ENCODE peak calls at places on chromosomes 1 and 21, in seven cellular contexts. P, U, A, R, S, K and L are unnamed samples.

GRCh38 chr1:40161888-40162397 is 756 bp downstream of the RLF start:
- DNase-seq in P (peak; percentile 52), U (no peak), A (no peak), R (peak; percentile 11), S (peak; percentile 63), K (no peak), L (no peak)

GRCh38 chr1:171740987-171741871 is 636 bp downstream of the VAMP4 start:
- DNase-seq in P (peak; percentile 60), U (peak; percentile 29), A (peak; percentile 29), R (peak; percentile 18), S (peak; percentile 57), K (peak; percentile 56), L (no peak)

GRCh38 chr1:165890684-165891083 is 63.3 kb downstream of the UCK2 start:
- DNase-seq in P (no peak), U (no peak), A (no peak), R (no peak), S (no peak), K (no peak), L (no peak)

GRCh38 chr1:67787746-67788145 is 45.5 kb downstream of the GNG12 start:
- DNase-seq in P (no peak), U (no peak), A (no peak), R (no peak), S (no peak), K (no peak), L (no peak)

GRCh38 chr1:8862528-8862927 is 16.0 kb downstream of the ENO1 start:
- DNase-seq in P (no peak), U (no peak), A (peak; percentile 45), R (peak; percentile 43), S (no peak), K (no peak), L (no peak)

GRCh38 chr1:12499574-12500245 is 118.3 kb downstream of the DHRS3 start:
- DNase-seq in P (no peak), U (no peak), A (no peak), R (no peak), S (no peak), K (no peak), L (no peak)

GRCh38 chr1:204438628-204439027 is 27.0 kb upstream of the PPP1R15B start:
- DNase-seq in P (peak; percentile 85), U (peak; percentile 41), A (no peak), R (no peak), S (no peak), K (no peak), L (no peak)

GRCh38 chr1:115069626-115070308 is 19.5 kb downstream of the TSPAN2 start:
- DNase-seq in P (no peak), U (no peak), A (no peak), R (no peak), S (no peak), K (no peak), L (no peak)

GRCh38 chr1:206754011-206754410 is 16.6 kb upstream of the IL19 start:
- DNase-seq in P (no peak), U (no peak), A (no peak), R (no peak), S (no peak), K (no peak), L (no peak)

GRCh38 chr1:245735831-245736530 is 581.2 kb downstream of the KIF26B start:
- DNase-seq in P (no peak), U (no peak), A (no peak), R (no peak), S (no peak), K (no peak), L (no peak)

GRCh38 chr1:188017921-188018320 is 1189.2 kb downstream of the PLA2G4A start:
- DNase-seq in P (no peak), U (no peak), A (no peak), R (no peak), S (no peak), K (no peak), L (no peak)

GRCh38 chr1:23793018-23793781 is 2.3 kb downstream of the LYPLA2 start:
- DNase-seq in P (no peak), U (no peak), A (peak; percentile 22), R (no peak), S (peak; percentile 85), K (peak; percentile 81), L (no peak)

GRCh38 chr1:41504126-41505035 is 19.9 kb upstream of the EDN2 start:
- DNase-seq in P (no peak), U (no peak), A (no peak), R (no peak), S (no peak), K (no peak), L (no peak)

GRCh38 chr1:163071381-163072255 is 2.5 kb downstream of the RGS4 start:
- DNase-seq in P (peak; percentile 58), U (peak; percentile 37), A (peak; percentile 69), R (peak; percentile 19), S (peak; percentile 41), K (no peak), L (no peak)

GRCh38 chr1:51491166-51491981 is 27.7 kb downstream of the EPS15 start:
- DNase-seq in P (no peak), U (no peak), A (no peak), R (no peak), S (peak; percentile 62), K (no peak), L (no peak)

GRCh38 chr1:1327291-1327690 is 2.7 kb downstream of the CPTP start:
- DNase-seq in P (no peak), U (no peak), A (no peak), R (no peak), S (no peak), K (no peak), L (no peak)

GRCh38 chr1:58597991-58598390 is 20.9 kb upstream of the TACSTD2 start:
- DNase-seq in P (no peak), U (no peak), A (no peak), R (no peak), S (no peak), K (no peak), L (no peak)

GRCh38 chr1:48202030-48202752 is 20.3 kb upstream of the SLC5A9 start:
- DNase-seq in P (peak; percentile 69), U (peak; percentile 53), A (peak; percentile 84), R (peak; percentile 37), S (peak; percentile 74), K (peak; percentile 74), L (peak; percentile 44)

GRCh38 chr1:60813051-60813450 is 269.3 kb upstream of the NFIA start:
- DNase-seq in P (no peak), U (no peak), A (no peak), R (no peak), S (no peak), K (no peak), L (no peak)

GRCh38 chr1:52552505-52553371 is at the start of gene TUT4:
- DNase-seq in P (peak; percentile 72), U (peak; percentile 79), A (peak; percentile 89), R (peak; percentile 69), S (peak; percentile 76), K (peak; percentile 84), L (peak; percentile 42)

GRCh38 chr1:202434059-202434458 is 85.6 kb downstream of the PPP1R12B start:
- DNase-seq in P (no peak), U (no peak), A (no peak), R (no peak), S (no peak), K (no peak), L (no peak)

GRCh38 chr1:53626576-53626975 is 112.4 kb downstream of the GLIS1 start:
- DNase-seq in P (no peak), U (no peak), A (no peak), R (no peak), S (no peak), K (no peak), L (no peak)

GRCh38 chr21:35953570-35953969 is 106.8 kb downstream of the SETD4 start:
- DNase-seq in P (no peak), U (no peak), A (no peak), R (no peak), S (peak; percentile 25), K (no peak), L (no peak)

GRCh38 chr1:2459757-2460156 is 16.3 kb upstream of the PLCH2 start:
- DNase-seq in P (no peak), U (peak; percentile 45), A (no peak), R (no peak), S (no peak), K (no peak), L (no peak)
- TF ChIP-seq CTCF in P (peak; percentile 8), U (peak; percentile 33), A (no peak), R (no peak), S (no peak), K (peak; percentile 7), L (no peak)

DNA sequence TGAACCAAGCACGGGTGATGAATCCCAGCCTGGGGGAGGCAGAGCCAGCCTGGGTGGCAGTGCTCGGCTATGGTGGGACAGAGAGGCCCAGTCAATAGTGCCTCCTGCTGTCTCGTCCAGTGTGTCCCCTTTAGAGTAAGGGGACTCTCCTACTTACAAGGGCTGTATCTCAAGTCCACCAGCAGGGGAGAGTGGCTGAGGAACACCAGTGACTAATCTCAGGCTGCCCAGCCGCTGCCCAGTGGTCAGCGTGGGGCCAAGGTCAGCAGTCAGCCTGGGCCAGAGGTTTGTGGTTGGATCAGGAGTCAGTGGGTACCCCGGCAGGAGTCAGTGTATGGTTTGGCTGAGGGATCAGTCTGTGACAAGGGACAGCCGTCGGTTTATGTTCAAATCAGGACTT is 109.2 kb upstream of the RUNX3 start:
- DNase-seq in P (no peak), U (no peak), A (no peak), R (no peak), S (no peak), K (no peak), L (no peak)
- TF ChIP-seq CTCF in P (no peak), U (no peak), A (no peak), R (no peak), S (no peak), K (no peak), L (no peak)

DNA sequence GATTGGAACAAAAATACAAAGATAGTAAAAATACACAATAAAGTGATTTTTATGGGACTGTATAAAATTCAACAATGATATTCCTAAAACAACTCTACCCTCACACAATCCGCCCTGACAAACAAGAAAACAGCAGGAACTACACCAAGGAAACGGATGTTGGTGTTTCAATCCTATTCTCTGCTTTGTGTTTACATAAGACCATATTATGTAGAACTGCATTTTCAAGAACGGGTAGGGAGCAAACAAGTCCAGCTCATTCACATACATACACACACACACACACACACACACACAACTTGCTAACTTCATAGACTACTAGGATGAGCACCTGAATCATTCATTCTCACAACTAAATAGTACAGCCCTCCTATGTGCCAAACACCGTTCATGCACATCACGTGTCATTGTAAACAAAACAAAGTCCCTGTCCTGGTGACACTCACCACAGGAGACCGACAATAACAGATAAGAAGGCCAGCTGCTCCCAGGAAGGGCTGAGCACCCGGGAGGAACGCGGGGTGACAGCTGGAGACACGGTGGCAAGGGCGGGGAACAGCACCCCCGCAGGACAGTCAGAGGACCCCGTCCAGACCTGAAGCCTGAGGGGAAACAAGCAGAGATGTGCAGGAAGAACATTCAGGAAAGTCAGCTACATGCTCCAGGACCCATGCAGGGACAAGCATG is 43.0 kb downstream of the NPHP4 start:
- DNase-seq in P (no peak), U (no peak), A (no peak), R (no peak), S (no peak), K (no peak), L (no peak)
- TF ChIP-seq CTCF in P (no peak), U (no peak), A (no peak), R (no peak), S (no peak), K (no peak), L (no peak)

DNA sequence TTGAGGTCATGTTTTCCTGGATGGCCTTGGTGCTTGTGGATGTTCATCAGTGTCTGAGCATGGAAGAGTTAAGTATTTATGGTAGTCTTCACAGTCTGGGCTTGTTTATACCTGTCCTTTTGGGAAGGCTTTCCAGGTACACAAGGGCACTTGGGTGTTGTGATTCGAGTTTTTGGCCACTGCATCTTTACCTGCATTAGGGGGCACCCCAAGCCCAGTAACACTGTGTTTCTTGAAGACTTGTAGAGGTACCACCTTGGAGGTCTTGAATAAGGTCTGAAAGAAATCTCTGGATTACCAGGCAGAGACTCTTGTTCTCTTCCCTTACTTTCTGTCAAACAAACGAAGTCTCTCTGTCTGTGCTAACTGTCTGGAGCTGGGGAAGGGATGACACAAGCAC is 34.4 kb upstream of the ROR1 start:
- DNase-seq in P (no peak), U (no peak), A (no peak), R (no peak), S (no peak), K (no peak), L (no peak)
- TF ChIP-seq CTCF in P (no peak), U (no peak), A (no peak), R (no peak), S (no peak), K (no peak), L (no peak)